ENCODE peak calls at places on chromosome 6, in ten cellular contexts. One of them, this sample, is unnamed.

GRCh38 chr6:139153876-139154275 is 19.0 kb downstream of the HECA start:
- DNase-seq in heart right ventricle: no peak
- DNase-seq in endodermal cell: no peak
- DNase-seq in CD8-positive, alpha-beta T cell: no peak
- DNase-seq in cardiac muscle cell: peak
- DNase-seq in brain microvascular endothelial cell: peak
- DNase-seq in body of pancreas: no peak
- DNase-seq in H9: no peak
- DNase-seq in fibroblast of lung: peak
- DNase-seq in neural progenitor cell: no peak
- DNase-seq in this sample: no peak

GRCh38 chr6:123519191-123519510 is 117.6 kb downstream of the TRDN start:
- DNase-seq in CD8-positive, alpha-beta T cell: no peak
- DNase-seq in H9: no peak
- DNase-seq in cardiac muscle cell: no peak
- DNase-seq in heart right ventricle: peak
- DNase-seq in brain microvascular endothelial cell: no peak
- DNase-seq in neural progenitor cell: no peak
- DNase-seq in body of pancreas: no peak
- DNase-seq in endodermal cell: no peak
- DNase-seq in fibroblast of lung: no peak
- DNase-seq in this sample: peak

GRCh38 chr6:11869656-11870340 is 91.2 kb upstream of the ADTRP start:
- DNase-seq in H9: no peak
- DNase-seq in neural progenitor cell: no peak
- DNase-seq in endodermal cell: no peak
- DNase-seq in fibroblast of lung: peak
- DNase-seq in heart right ventricle: peak
- DNase-seq in brain microvascular endothelial cell: no peak
- DNase-seq in cardiac muscle cell: peak
- DNase-seq in CD8-positive, alpha-beta T cell: no peak
- DNase-seq in body of pancreas: peak
- DNase-seq in this sample: peak

GRCh38 chr6:135202821-135203220 is 21.7 kb downstream of the MYB start:
- DNase-seq in brain microvascular endothelial cell: no peak
- DNase-seq in endodermal cell: no peak
- DNase-seq in body of pancreas: no peak
- DNase-seq in H9: no peak
- DNase-seq in fibroblast of lung: no peak
- DNase-seq in cardiac muscle cell: no peak
- DNase-seq in neural progenitor cell: no peak
- DNase-seq in CD8-positive, alpha-beta T cell: no peak
- DNase-seq in heart right ventricle: no peak
- DNase-seq in this sample: no peak

GRCh38 chr6:93453956-93454355 is 34.6 kb upstream of the EPHA7 start:
- DNase-seq in body of pancreas: no peak
- DNase-seq in brain microvascular endothelial cell: no peak
- DNase-seq in neural progenitor cell: no peak
- DNase-seq in heart right ventricle: no peak
- DNase-seq in fibroblast of lung: no peak
- DNase-seq in cardiac muscle cell: no peak
- DNase-seq in endodermal cell: no peak
- DNase-seq in H9: no peak
- DNase-seq in CD8-positive, alpha-beta T cell: no peak
- DNase-seq in this sample: no peak

GRCh38 chr6:71529769-71530168 is 241.2 kb downstream of the OGFRL1 start:
- DNase-seq in CD8-positive, alpha-beta T cell: no peak
- DNase-seq in brain microvascular endothelial cell: no peak
- DNase-seq in endodermal cell: no peak
- DNase-seq in body of pancreas: no peak
- DNase-seq in heart right ventricle: no peak
- DNase-seq in neural progenitor cell: no peak
- DNase-seq in H9: no peak
- DNase-seq in fibroblast of lung: no peak
- DNase-seq in cardiac muscle cell: no peak
- DNase-seq in this sample: no peak

GRCh38 chr6:42937548-42938427 is 8.5 kb downstream of the CNPY3 start:
- DNase-seq in CD8-positive, alpha-beta T cell: no peak
- DNase-seq in fibroblast of lung: no peak
- DNase-seq in neural progenitor cell: no peak
- DNase-seq in heart right ventricle: no peak
- DNase-seq in brain microvascular endothelial cell: no peak
- DNase-seq in body of pancreas: peak
- DNase-seq in cardiac muscle cell: no peak
- DNase-seq in endodermal cell: no peak
- DNase-seq in H9: no peak
- DNase-seq in this sample: no peak

GRCh38 chr6:64415936-64416335 is 780.3 kb downstream of the PHF3 start:
- DNase-seq in H9: no peak
- DNase-seq in neural progenitor cell: no peak
- DNase-seq in CD8-positive, alpha-beta T cell: no peak
- DNase-seq in heart right ventricle: no peak
- DNase-seq in cardiac muscle cell: peak
- DNase-seq in body of pancreas: no peak
- DNase-seq in endodermal cell: no peak
- DNase-seq in brain microvascular endothelial cell: no peak
- DNase-seq in fibroblast of lung: peak
- DNase-seq in this sample: no peak

GRCh38 chr6:112842338-112842700 is 495.2 kb downstream of the RFPL4B start:
- DNase-seq in cardiac muscle cell: no peak
- DNase-seq in endodermal cell: no peak
- DNase-seq in fibroblast of lung: no peak
- DNase-seq in brain microvascular endothelial cell: no peak
- DNase-seq in CD8-positive, alpha-beta T cell: no peak
- DNase-seq in heart right ventricle: no peak
- DNase-seq in neural progenitor cell: no peak
- DNase-seq in H9: no peak
- DNase-seq in body of pancreas: no peak
- DNase-seq in this sample: no peak

GRCh38 chr6:128572286-128572685 is 51.9 kb upstream of the PTPRK start:
- DNase-seq in body of pancreas: no peak
- DNase-seq in H9: no peak
- DNase-seq in heart right ventricle: no peak
- DNase-seq in cardiac muscle cell: no peak
- DNase-seq in endodermal cell: no peak
- DNase-seq in CD8-positive, alpha-beta T cell: no peak
- DNase-seq in neural progenitor cell: no peak
- DNase-seq in brain microvascular endothelial cell: no peak
- DNase-seq in fibroblast of lung: no peak
- DNase-seq in this sample: no peak

DNA sequence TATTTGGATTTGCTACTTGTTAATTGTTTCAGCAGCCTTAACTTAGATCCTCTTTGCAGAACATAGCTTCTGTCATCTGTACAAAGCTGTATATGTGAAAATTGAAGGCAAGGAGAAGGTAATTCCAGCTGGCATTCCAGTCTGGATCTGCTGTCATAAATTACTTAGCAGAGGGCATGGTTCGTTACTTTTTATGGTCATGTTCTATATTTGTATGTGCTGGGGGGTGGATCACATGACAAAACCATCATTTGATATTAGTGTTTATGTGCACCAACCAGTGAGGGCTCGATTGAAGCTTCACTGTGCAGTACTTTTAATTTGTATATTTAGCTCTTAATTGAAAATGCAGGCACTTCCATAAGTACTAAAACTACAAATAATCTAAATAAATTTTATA is 80.2 kb downstream of the CAP2 start:
- DNase-seq in heart right ventricle: no peak
- DNase-seq in H9: no peak
- DNase-seq in body of pancreas: no peak
- DNase-seq in CD8-positive, alpha-beta T cell: no peak
- DNase-seq in cardiac muscle cell: no peak
- DNase-seq in brain microvascular endothelial cell: no peak
- DNase-seq in fibroblast of lung: no peak
- DNase-seq in neural progenitor cell: no peak
- DNase-seq in endodermal cell: no peak
- DNase-seq in this sample: no peak
- H3K27ac ChIP-seq in heart right ventricle: peak
- H3K27ac ChIP-seq in H9: no peak
- H3K27ac ChIP-seq in body of pancreas: no peak
- H3K27ac ChIP-seq in CD8-positive, alpha-beta T cell: no peak
- H3K27ac ChIP-seq in cardiac muscle cell: peak
- H3K27ac ChIP-seq in brain microvascular endothelial cell: no peak
- H3K27ac ChIP-seq in fibroblast of lung: no peak
- H3K27ac ChIP-seq in neural progenitor cell: peak
- H3K27ac ChIP-seq in endodermal cell: no peak
- H3K27ac ChIP-seq in this sample: peak

GRCh38 chr6:99613705-99614429 is 7.2 kb downstream of the PRDM13 start:
- DNase-seq in brain microvascular endothelial cell: no peak
- DNase-seq in fibroblast of lung: no peak
- DNase-seq in H9: peak
- DNase-seq in heart right ventricle: no peak
- DNase-seq in neural progenitor cell: peak
- DNase-seq in endodermal cell: peak
- DNase-seq in CD8-positive, alpha-beta T cell: no peak
- DNase-seq in cardiac muscle cell: no peak
- DNase-seq in body of pancreas: no peak
- DNase-seq in this sample: no peak

GRCh38 chr6:99617131-99617530 is 10.5 kb downstream of the PRDM13 start:
- DNase-seq in endodermal cell: no peak
- DNase-seq in brain microvascular endothelial cell: no peak
- DNase-seq in cardiac muscle cell: no peak
- DNase-seq in body of pancreas: no peak
- DNase-seq in heart right ventricle: no peak
- DNase-seq in H9: no peak
- DNase-seq in neural progenitor cell: no peak
- DNase-seq in fibroblast of lung: no peak
- DNase-seq in CD8-positive, alpha-beta T cell: no peak
- DNase-seq in this sample: no peak

GRCh38 chr6:99612551-99613397 is 6.1 kb downstream of the PRDM13 start:
- DNase-seq in H9: peak
- DNase-seq in endodermal cell: peak
- DNase-seq in fibroblast of lung: no peak
- DNase-seq in neural progenitor cell: peak
- DNase-seq in brain microvascular endothelial cell: no peak
- DNase-seq in body of pancreas: no peak
- DNase-seq in heart right ventricle: no peak
- DNase-seq in cardiac muscle cell: no peak
- DNase-seq in CD8-positive, alpha-beta T cell: no peak
- DNase-seq in this sample: no peak

GRCh38 chr6:99613398-99613704 is 6.7 kb downstream of the PRDM13 start:
- DNase-seq in H9: peak
- DNase-seq in fibroblast of lung: peak
- DNase-seq in neural progenitor cell: peak
- DNase-seq in body of pancreas: peak
- DNase-seq in endodermal cell: peak
- DNase-seq in CD8-positive, alpha-beta T cell: no peak
- DNase-seq in cardiac muscle cell: peak
- DNase-seq in brain microvascular endothelial cell: no peak
- DNase-seq in heart right ventricle: peak
- DNase-seq in this sample: no peak

DNA sequence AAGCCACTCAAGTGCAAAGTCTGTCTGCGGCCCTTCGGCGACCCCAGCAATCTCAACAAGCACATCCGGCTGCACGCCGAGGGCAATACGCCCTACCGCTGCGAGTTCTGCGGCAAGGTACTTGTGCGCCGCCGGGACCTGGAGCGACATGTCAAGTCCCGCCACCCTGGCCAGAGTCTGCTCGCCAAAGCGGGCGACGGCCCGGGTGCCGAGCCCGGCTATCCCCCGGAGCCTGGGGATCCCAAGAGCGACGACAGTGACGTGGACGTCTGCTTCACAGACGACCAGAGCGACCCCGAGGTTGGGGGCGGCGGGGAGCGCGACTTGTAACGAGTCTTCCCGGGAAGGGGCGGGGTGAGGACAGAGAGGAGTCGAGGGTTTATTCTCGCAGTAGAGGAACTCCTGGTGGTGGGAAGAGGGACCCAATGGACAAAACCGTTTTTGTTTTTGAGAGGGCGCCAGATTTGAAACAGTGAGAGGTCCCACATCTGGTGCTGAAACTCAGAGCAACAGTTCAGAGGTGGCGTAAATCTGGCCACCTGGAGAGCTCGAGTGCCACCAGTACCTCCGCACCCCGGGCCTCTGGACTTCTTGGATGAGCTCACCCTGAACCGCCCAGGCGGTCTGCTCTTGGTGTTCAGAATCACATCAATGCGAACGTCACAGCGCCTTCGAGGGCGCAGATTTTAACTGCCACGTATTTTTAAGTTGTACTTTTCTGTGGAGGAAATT is 8.0 kb downstream of the PRDM13 start:
- DNase-seq in endodermal cell: peak
- DNase-seq in heart right ventricle: no peak
- DNase-seq in cardiac muscle cell: no peak
- DNase-seq in neural progenitor cell: peak
- DNase-seq in CD8-positive, alpha-beta T cell: no peak
- DNase-seq in fibroblast of lung: no peak
- DNase-seq in brain microvascular endothelial cell: no peak
- DNase-seq in H9: peak
- DNase-seq in body of pancreas: peak
- DNase-seq in this sample: no peak
- TF ChIP-seq CTCF in endodermal cell: peak
- TF ChIP-seq CTCF in heart right ventricle: no peak
- TF ChIP-seq CTCF in cardiac muscle cell: no peak
- TF ChIP-seq CTCF in neural progenitor cell: peak
- TF ChIP-seq CTCF in CD8-positive, alpha-beta T cell: no peak
- TF ChIP-seq CTCF in fibroblast of lung: no peak
- TF ChIP-seq CTCF in brain microvascular endothelial cell: peak
- TF ChIP-seq CTCF in H9: peak
- TF ChIP-seq CTCF in body of pancreas: no peak
- TF ChIP-seq CTCF in this sample: no peak

GRCh38 chr6:85610182-85610895 is 16.7 kb upstream of the SNX14 start:
- DNase-seq in body of pancreas: no peak
- DNase-seq in endodermal cell: no peak
- DNase-seq in H9: no peak
- DNase-seq in neural progenitor cell: no peak
- DNase-seq in brain microvascular endothelial cell: no peak
- DNase-seq in CD8-positive, alpha-beta T cell: no peak
- DNase-seq in cardiac muscle cell: no peak
- DNase-seq in fibroblast of lung: no peak
- DNase-seq in heart right ventricle: no peak
- DNase-seq in this sample: no peak
- H3K27ac ChIP-seq in body of pancreas: no peak
- H3K27ac ChIP-seq in endodermal cell: no peak
- H3K27ac ChIP-seq in H9: no peak
- H3K27ac ChIP-seq in neural progenitor cell: no peak
- H3K27ac ChIP-seq in brain microvascular endothelial cell: no peak
- H3K27ac ChIP-seq in CD8-positive, alpha-beta T cell: no peak
- H3K27ac ChIP-seq in cardiac muscle cell: no peak
- H3K27ac ChIP-seq in fibroblast of lung: no peak
- H3K27ac ChIP-seq in heart right ventricle: no peak
- H3K27ac ChIP-seq in this sample: no peak

GRCh38 chr6:118965354-118965753 is 30.4 kb upstream of the MCM9 start:
- DNase-seq in heart right ventricle: no peak
- DNase-seq in body of pancreas: no peak
- DNase-seq in endodermal cell: no peak
- DNase-seq in CD8-positive, alpha-beta T cell: no peak
- DNase-seq in cardiac muscle cell: peak
- DNase-seq in fibroblast of lung: no peak
- DNase-seq in neural progenitor cell: no peak
- DNase-seq in brain microvascular endothelial cell: no peak
- DNase-seq in H9: no peak
- DNase-seq in this sample: no peak
- TF ChIP-seq CTCF in heart right ventricle: no peak
- TF ChIP-seq CTCF in body of pancreas: no peak
- TF ChIP-seq CTCF in endodermal cell: no peak
- TF ChIP-seq CTCF in CD8-positive, alpha-beta T cell: no peak
- TF ChIP-seq CTCF in cardiac muscle cell: no peak
- TF ChIP-seq CTCF in fibroblast of lung: no peak
- TF ChIP-seq CTCF in neural progenitor cell: no peak
- TF ChIP-seq CTCF in brain microvascular endothelial cell: no peak
- TF ChIP-seq CTCF in H9: no peak
- TF ChIP-seq CTCF in this sample: no peak

GRCh38 chr6:116059713-116060571 is 749 bp downstream of the FRK start:
- DNase-seq in body of pancreas: peak
- DNase-seq in fibroblast of lung: peak
- DNase-seq in neural progenitor cell: no peak
- DNase-seq in endodermal cell: no peak
- DNase-seq in H9: no peak
- DNase-seq in cardiac muscle cell: peak
- DNase-seq in CD8-positive, alpha-beta T cell: no peak
- DNase-seq in brain microvascular endothelial cell: no peak
- DNase-seq in heart right ventricle: no peak
- DNase-seq in this sample: no peak
- H3K27ac ChIP-seq in body of pancreas: peak
- H3K27ac ChIP-seq in fibroblast of lung: no peak
- H3K27ac ChIP-seq in neural progenitor cell: no peak
- H3K27ac ChIP-seq in endodermal cell: no peak
- H3K27ac ChIP-seq in H9: no peak
- H3K27ac ChIP-seq in cardiac muscle cell: no peak
- H3K27ac ChIP-seq in CD8-positive, alpha-beta T cell: no peak
- H3K27ac ChIP-seq in brain microvascular endothelial cell: no peak
- H3K27ac ChIP-seq in heart right ventricle: peak
- H3K27ac ChIP-seq in this sample: peak